ENCODE peak calls at places on chromosomes 16 and 17, in nine cellular contexts. Q is fibroblast of lung; F is mesothelial cell of epicardium; B is CD8-positive, alpha-beta T cell; J is foreskin fibroblast; X is AG09309; S is NCI-H1436; Y is esophagus muscularis mucosa; O is ecto neural progenitor cell. P is an unnamed sample.
A peak's percentile ranks its signal among the peaks of the same experiment; 100 is the strongest.

GRCh38 chr16:8567355-8568230 is 22.7 kb downstream of the TMEM114 start:
- DNase-seq in Q (peak; percentile 91), F (no peak), B (peak; percentile 49), J (peak; percentile 92), X (peak; percentile 54), S (peak; percentile 84), Y (peak; percentile 93), O (peak; percentile 88), P (peak; percentile 2)

GRCh38 chr17:13393841-13394710 is 207.7 kb downstream of the HS3ST3A1 start:
- DNase-seq in Q (peak; percentile 82), F (no peak), B (no peak), J (peak; percentile 88), X (peak; percentile 90), S (no peak), Y (no peak), O (no peak), P (no peak)

GRCh38 chr17:57557363-57557762 is 187.7 kb downstream of the CCDC182 start:
- DNase-seq in Q (no peak), F (no peak), B (no peak), J (no peak), X (no peak), S (no peak), Y (no peak), O (no peak), P (no peak)

GRCh38 chr16:84518804-84519341 is 14.4 kb upstream of the MEAK7 start:
- DNase-seq in Q (no peak), F (no peak), B (peak; percentile 46), J (no peak), X (no peak), S (peak; percentile 56), Y (no peak), O (no peak), P (peak; percentile 55)

GRCh38 chr16:49463529-49463928 is 89.9 kb downstream of the C16orf78 start:
- DNase-seq in Q (no peak), F (no peak), B (peak; percentile 61), J (no peak), X (no peak), S (peak; percentile 75), Y (peak; percentile 81), O (no peak), P (no peak)

GRCh38 chr16:89764711-89765201 is 43.4 kb downstream of the ZNF276 start:
- DNase-seq in Q (no peak), F (no peak), B (peak; percentile 20), J (no peak), X (no peak), S (no peak), Y (peak; percentile 93), O (no peak), P (no peak)

GRCh38 chr17:74010903-74011302 is 192.6 kb upstream of the RPL38 start:
- DNase-seq in Q (no peak), F (no peak), B (no peak), J (no peak), X (no peak), S (no peak), Y (no peak), O (no peak), P (no peak)

GRCh38 chr17:76451480-76451879 is 1.5 kb downstream of the UBE2O start:
- DNase-seq in Q (no peak), F (no peak), B (no peak), J (no peak), X (no peak), S (no peak), Y (no peak), O (no peak), P (no peak)

GRCh38 chr16:23754594-23755483 is at the start of gene CHP2:
- DNase-seq in Q (no peak), F (no peak), B (no peak), J (no peak), X (no peak), S (no peak), Y (no peak), O (peak; percentile 54), P (no peak)

GRCh38 chr17:49069585-49070273 is 62.8 kb upstream of the B4GALNT2 start:
- DNase-seq in Q (no peak), F (no peak), B (no peak), J (peak; percentile 34), X (no peak), S (no peak), Y (no peak), O (no peak), P (no peak)

P was measured in NCI-H187.